ENCODE peak calls at places on chromosomes 7 and 10, in six cellular contexts. One of them, this sample, is unnamed.

GRCh38 chr10:76150139-76150885 is 718.9 kb downstream of the LRMDA start:
- DNase-seq in NAMALWA: no peak
- DNase-seq in HT-29: no peak
- DNase-seq in Daoy: peak
- DNase-seq in transverse colon: no peak
- DNase-seq in A673: no peak
- DNase-seq in this sample: peak

GRCh38 chr7:134022512-134022911 is 104.6 kb upstream of the LRGUK start:
- DNase-seq in NAMALWA: no peak
- DNase-seq in HT-29: no peak
- DNase-seq in Daoy: no peak
- DNase-seq in transverse colon: no peak
- DNase-seq in A673: no peak
- DNase-seq in this sample: peak

GRCh38 chr10:42754155-42755027 is 28.2 kb upstream of the BMS1 start:
- DNase-seq in NAMALWA: no peak
- DNase-seq in HT-29: no peak
- DNase-seq in Daoy: peak
- DNase-seq in transverse colon: no peak
- DNase-seq in A673: peak
- DNase-seq in this sample: peak

GRCh38 chr10:380313-380955 is 245.2 kb downstream of the ZMYND11 start:
- DNase-seq in NAMALWA: no peak
- DNase-seq in HT-29: no peak
- DNase-seq in Daoy: no peak
- DNase-seq in transverse colon: no peak
- DNase-seq in A673: no peak
- DNase-seq in this sample: no peak

GRCh38 chr7:91852263-91852741 is 28.2 kb downstream of the MTERF1 start:
- DNase-seq in NAMALWA: peak
- DNase-seq in HT-29: peak
- DNase-seq in Daoy: peak
- DNase-seq in transverse colon: no peak
- DNase-seq in A673: peak
- DNase-seq in this sample: peak

GRCh38 chr7:140059288-140060242 is 3.2 kb downstream of the PARP12 start:
- DNase-seq in NAMALWA: no peak
- DNase-seq in HT-29: peak
- DNase-seq in Daoy: peak
- DNase-seq in transverse colon: peak
- DNase-seq in A673: peak
- DNase-seq in this sample: peak

GRCh38 chr7:35313575-35313974 is 59.7 kb upstream of the TBX20 start:
- DNase-seq in NAMALWA: no peak
- DNase-seq in HT-29: no peak
- DNase-seq in Daoy: no peak
- DNase-seq in transverse colon: no peak
- DNase-seq in A673: no peak
- DNase-seq in this sample: no peak

GRCh38 chr10:69728335-69728861 is 73.3 kb upstream of the COL13A1 start:
- DNase-seq in NAMALWA: no peak
- DNase-seq in HT-29: no peak
- DNase-seq in Daoy: peak
- DNase-seq in transverse colon: no peak
- DNase-seq in A673: no peak
- DNase-seq in this sample: no peak

GRCh38 chr7:70574970-70575799 is 556.8 kb upstream of the GALNT17 start:
- DNase-seq in NAMALWA: no peak
- DNase-seq in HT-29: no peak
- DNase-seq in Daoy: peak
- DNase-seq in transverse colon: no peak
- DNase-seq in A673: peak
- DNase-seq in this sample: peak

GRCh38 chr7:88322151-88322550 is 15.5 kb upstream of the STEAP4 start:
- DNase-seq in NAMALWA: no peak
- DNase-seq in HT-29: no peak
- DNase-seq in Daoy: no peak
- DNase-seq in transverse colon: no peak
- DNase-seq in A673: no peak
- DNase-seq in this sample: no peak

GRCh38 chr7:102991540-102992214 is 78.9 kb downstream of the LRRC17 start:
- DNase-seq in NAMALWA: no peak
- DNase-seq in HT-29: peak
- DNase-seq in Daoy: peak
- DNase-seq in transverse colon: peak
- DNase-seq in A673: peak
- DNase-seq in this sample: peak

GRCh38 chr10:123485577-123485976 is 180.6 kb upstream of the GPR26 start:
- DNase-seq in NAMALWA: no peak
- DNase-seq in HT-29: no peak
- DNase-seq in Daoy: no peak
- DNase-seq in transverse colon: no peak
- DNase-seq in A673: no peak
- DNase-seq in this sample: no peak

GRCh38 chr10:14182781-14183180 is 147.9 kb downstream of the FRMD4A start:
- DNase-seq in NAMALWA: no peak
- DNase-seq in HT-29: no peak
- DNase-seq in Daoy: no peak
- DNase-seq in transverse colon: no peak
- DNase-seq in A673: no peak
- DNase-seq in this sample: no peak

GRCh38 chr7:26688936-26689506 is 175.4 kb downstream of the SKAP2 start:
- DNase-seq in NAMALWA: peak
- DNase-seq in HT-29: no peak
- DNase-seq in Daoy: no peak
- DNase-seq in transverse colon: no peak
- DNase-seq in A673: no peak
- DNase-seq in this sample: peak

GRCh38 chr10:131802156-131802915 is 98.5 kb upstream of the PPP2R2D start:
- DNase-seq in NAMALWA: no peak
- DNase-seq in HT-29: no peak
- DNase-seq in Daoy: no peak
- DNase-seq in transverse colon: no peak
- DNase-seq in A673: no peak
- DNase-seq in this sample: no peak

GRCh38 chr10:122464575-122464974 is 3.2 kb downstream of the HTRA1 start:
- DNase-seq in NAMALWA: no peak
- DNase-seq in HT-29: no peak
- DNase-seq in Daoy: no peak
- DNase-seq in transverse colon: no peak
- DNase-seq in A673: no peak
- DNase-seq in this sample: peak

GRCh38 chr7:20307119-20307518 is 23.6 kb upstream of the ITGB8 start:
- DNase-seq in NAMALWA: peak
- DNase-seq in HT-29: peak
- DNase-seq in Daoy: peak
- DNase-seq in transverse colon: no peak
- DNase-seq in A673: no peak
- DNase-seq in this sample: no peak

GRCh38 chr10:123007558-123008378 is 827 bp downstream of the IKZF5 start:
- DNase-seq in NAMALWA: peak
- DNase-seq in HT-29: peak
- DNase-seq in Daoy: peak
- DNase-seq in transverse colon: peak
- DNase-seq in A673: peak
- DNase-seq in this sample: peak

GRCh38 chr10:59895629-59896116 is 10.7 kb downstream of the CCDC6 start:
- DNase-seq in NAMALWA: no peak
- DNase-seq in HT-29: no peak
- DNase-seq in Daoy: no peak
- DNase-seq in transverse colon: peak
- DNase-seq in A673: no peak
- DNase-seq in this sample: no peak

GRCh38 chr10:92737484-92737883 is 47.7 kb downstream of the HHEX start:
- DNase-seq in NAMALWA: no peak
- DNase-seq in HT-29: no peak
- DNase-seq in Daoy: no peak
- DNase-seq in transverse colon: no peak
- DNase-seq in A673: no peak
- DNase-seq in this sample: no peak

GRCh38 chr7:66296555-66296954 is 91.4 kb downstream of the TPST1 start:
- DNase-seq in NAMALWA: no peak
- DNase-seq in HT-29: no peak
- DNase-seq in Daoy: no peak
- DNase-seq in transverse colon: no peak
- DNase-seq in A673: peak
- DNase-seq in this sample: no peak

GRCh38 chr7:19111474-19112143 is 5.8 kb downstream of the TWIST1 start:
- DNase-seq in NAMALWA: no peak
- DNase-seq in HT-29: no peak
- DNase-seq in Daoy: no peak
- DNase-seq in transverse colon: no peak
- DNase-seq in A673: no peak
- DNase-seq in this sample: no peak

GRCh38 chr10:109504401-109504800 is 418.9 kb downstream of the XPNPEP1 start:
- DNase-seq in NAMALWA: no peak
- DNase-seq in HT-29: no peak
- DNase-seq in Daoy: no peak
- DNase-seq in transverse colon: no peak
- DNase-seq in A673: peak
- DNase-seq in this sample: no peak

GRCh38 chr10:89707372-89707771 is 6.0 kb downstream of the KIF20B start:
- DNase-seq in NAMALWA: no peak
- DNase-seq in HT-29: no peak
- DNase-seq in Daoy: no peak
- DNase-seq in transverse colon: no peak
- DNase-seq in A673: no peak
- DNase-seq in this sample: no peak

GRCh38 chr10:31076589-31076988 is 44.9 kb upstream of the ZNF438 start:
- DNase-seq in NAMALWA: no peak
- DNase-seq in HT-29: no peak
- DNase-seq in Daoy: no peak
- DNase-seq in transverse colon: no peak
- DNase-seq in A673: no peak
- DNase-seq in this sample: no peak

GRCh38 chr10:26689394-26689793 is 8.1 kb upstream of the PDSS1 start:
- DNase-seq in NAMALWA: no peak
- DNase-seq in HT-29: no peak
- DNase-seq in Daoy: no peak
- DNase-seq in transverse colon: no peak
- DNase-seq in A673: no peak
- DNase-seq in this sample: no peak

GRCh38 chr10:87659571-87660483 is at the start of gene PAPSS2:
- DNase-seq in NAMALWA: no peak
- DNase-seq in HT-29: peak
- DNase-seq in Daoy: peak
- DNase-seq in transverse colon: peak
- DNase-seq in A673: peak
- DNase-seq in this sample: peak

GRCh38 chr7:100588438-100588837 is 2.3 kb downstream of the FBXO24 start:
- DNase-seq in NAMALWA: peak
- DNase-seq in HT-29: no peak
- DNase-seq in Daoy: peak
- DNase-seq in transverse colon: no peak
- DNase-seq in A673: no peak
- DNase-seq in this sample: peak

GRCh38 chr10:77328272-77328816 is 309.3 kb downstream of the KCNMA1 start:
- DNase-seq in NAMALWA: peak
- DNase-seq in HT-29: peak
- DNase-seq in Daoy: no peak
- DNase-seq in transverse colon: no peak
- DNase-seq in A673: peak
- DNase-seq in this sample: no peak

GRCh38 chr7:5214236-5214635 is 24.2 kb downstream of the WIPI2 start:
- DNase-seq in NAMALWA: no peak
- DNase-seq in HT-29: no peak
- DNase-seq in Daoy: no peak
- DNase-seq in transverse colon: no peak
- DNase-seq in A673: no peak
- DNase-seq in this sample: no peak

GRCh38 chr7:77838929-77839491 is 40.4 kb downstream of the PHTF2 start:
- DNase-seq in NAMALWA: peak
- DNase-seq in HT-29: no peak
- DNase-seq in Daoy: no peak
- DNase-seq in transverse colon: no peak
- DNase-seq in A673: peak
- DNase-seq in this sample: peak

GRCh38 chr10:71600856-71601255 is 118.7 kb downstream of the C10orf105 start:
- DNase-seq in NAMALWA: no peak
- DNase-seq in HT-29: no peak
- DNase-seq in Daoy: peak
- DNase-seq in transverse colon: no peak
- DNase-seq in A673: no peak
- DNase-seq in this sample: no peak

GRCh38 chr10:88232029-88232895 is 350.9 kb downstream of the RNLS start:
- DNase-seq in NAMALWA: no peak
- DNase-seq in HT-29: no peak
- DNase-seq in Daoy: peak
- DNase-seq in transverse colon: peak
- DNase-seq in A673: peak
- DNase-seq in this sample: no peak

GRCh38 chr10:130021373-130021950 is 57.4 kb upstream of the EBF3 start:
- DNase-seq in NAMALWA: no peak
- DNase-seq in HT-29: no peak
- DNase-seq in Daoy: peak
- DNase-seq in transverse colon: no peak
- DNase-seq in A673: no peak
- DNase-seq in this sample: no peak